ENCODE peak calls at places on chromosome 1, in five cellular contexts. Q is neural progenitor cell, U is HCT116, Y is GM23248, P is GM23338. W is an unnamed sample.

GRCh38 chr1:63983391-63984256 is 209.8 kb downstream of the ROR1 start:
- DNase-seq in U (no peak), Y (peak; percentile 23), Q (no peak), P (no peak), W (no peak)

GRCh38 chr1:81679972-81680371 is 120.8 kb upstream of the ADGRL2 start:
- DNase-seq in Y (peak; percentile 77), Q (peak; percentile 82), P (peak; percentile 4), U (no peak), W (peak; percentile 28)

GRCh38 chr1:109433322-109433721 is 7.1 kb upstream of the PSMA5 start:
- DNase-seq in P (no peak), Y (no peak), U (no peak), Q (no peak), W (no peak)

GRCh38 chr1:179177182-179177581 is 52.3 kb downstream of the ABL2 start:
- DNase-seq in P (peak; percentile 9), Q (no peak), Y (peak; percentile 79), U (no peak), W (no peak)

GRCh38 chr1:160552425-160552824 is 26.9 kb downstream of the CD84 start:
- DNase-seq in Q (no peak), U (no peak), P (no peak), Y (no peak), W (no peak)

GRCh38 chr1:56578963-56579875 is at the start of gene PLPP3:
- DNase-seq in U (peak; percentile 66), Y (peak; percentile 95), Q (peak; percentile 93), P (peak; percentile 90), W (peak; percentile 86)

GRCh38 chr1:154405762-154406571 is 824 bp downstream of the IL6R start:
- DNase-seq in Y (peak; percentile 96), Q (peak; percentile 59), U (no peak), P (peak; percentile 56), W (peak; percentile 86)

GRCh38 chr1:226640288-226640687 is 91.7 kb downstream of the STUM start:
- DNase-seq in Q (no peak), Y (no peak), U (no peak), P (no peak), W (no peak)

GRCh38 chr1:175471039-175471800 is 272.2 kb downstream of the TNR start:
- DNase-seq in P (no peak), U (no peak), Y (peak; percentile 79), Q (no peak), W (peak; percentile 34)

GRCh38 chr1:8708259-8708658 is 109.2 kb downstream of the RERE start:
- DNase-seq in P (no peak), Y (no peak), Q (no peak), U (no peak), W (no peak)
- H3K79me2 ChIP-seq in P (peaks cover 83% of the 10 kb centered on the region), Y (peaks cover 36% of the 10 kb centered on the region), Q (peaks cover 98% of the 10 kb centered on the region), U (no peaks in the 10 kb centered on the region), W (peaks cover 23% of the 10 kb centered on the region)

DNA sequence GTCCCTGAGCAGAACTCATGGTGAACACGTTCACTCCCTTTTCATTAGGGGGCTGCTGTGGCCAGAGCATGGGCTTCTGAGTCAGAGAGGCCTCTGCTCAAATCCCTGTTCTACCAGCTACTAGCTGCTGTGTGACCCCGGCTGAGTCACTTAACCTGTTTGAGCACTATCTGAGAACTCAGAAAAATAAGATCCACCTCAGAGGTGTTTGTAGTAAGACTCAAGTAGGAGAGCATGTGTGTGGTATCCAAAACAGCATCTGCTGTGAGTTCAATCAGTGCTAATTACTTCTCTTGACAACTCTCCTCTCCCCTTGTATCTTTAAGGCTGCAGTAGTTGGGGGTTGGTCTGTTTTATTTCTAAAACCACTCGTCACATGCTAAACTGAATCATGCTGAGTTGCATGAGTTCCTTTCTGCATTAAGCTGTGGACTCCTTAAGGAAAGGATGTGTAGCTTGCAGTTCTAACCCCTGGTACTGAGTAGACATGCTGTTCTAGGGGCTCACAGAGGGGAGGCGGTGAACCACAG is 39.7 kb upstream of the JUN start:
- DNase-seq in Y (peak; percentile 91), P (no peak), U (no peak), Q (no peak), W (peak; percentile 89)
- H3K27ac ChIP-seq in Y (peak overlapping the region; percentile 56), P (no peak overlapping the region), U (no peak overlapping the region), Q (no peak overlapping the region), W (peak overlapping the region; percentile 48)

GRCh38 chr1:15290382-15290781 is 43.4 kb downstream of the FHAD1 start:
- DNase-seq in U (no peak), Y (peak; percentile 79), Q (no peak), P (no peak), W (no peak)
- TF ChIP-seq EZH2phosphoT487 in U (no peak), Y (no peak), Q (no peak), P (no peak), W (no peak)

GRCh38 chr1:223847781-223848345 is 2.1 kb upstream of the TP53BP2 start:
- DNase-seq in Q (no peak), P (no peak), Y (no peak), U (no peak), W (no peak)

GRCh38 chr1:223844521-223844961 is 1.2 kb downstream of the TP53BP2 start:
- DNase-seq in Q (no peak), Y (peak; percentile 72), U (no peak), P (no peak), W (peak; percentile 36)

GRCh38 chr1:223844962-223845809 is 561 bp downstream of the TP53BP2 start:
- DNase-seq in Q (peak; percentile 76), Y (peak; percentile 82), U (no peak), P (peak; percentile 41), W (peak; percentile 55)

GRCh38 chr1:223846668-223847007 is 891 bp upstream of the TP53BP2 start:
- DNase-seq in Q (peak; percentile 43), Y (peak; percentile 69), U (no peak), P (peak; percentile 63), W (peak; percentile 30)

GRCh38 chr1:223845810-223846667 is at the start of gene TP53BP2:
- DNase-seq in P (peak; percentile 91), Q (peak; percentile 97), U (peak; percentile 73), Y (peak; percentile 94), W (peak; percentile 96)
- H3K79me2 ChIP-seq in P (peaks cover 42% of the 10 kb centered on the region), Q (peaks cover 45% of the 10 kb centered on the region), U (peaks cover 45% of the 10 kb centered on the region), Y (peaks cover 44% of the 10 kb centered on the region), W (peaks cover 52% of the 10 kb centered on the region)

DNA sequence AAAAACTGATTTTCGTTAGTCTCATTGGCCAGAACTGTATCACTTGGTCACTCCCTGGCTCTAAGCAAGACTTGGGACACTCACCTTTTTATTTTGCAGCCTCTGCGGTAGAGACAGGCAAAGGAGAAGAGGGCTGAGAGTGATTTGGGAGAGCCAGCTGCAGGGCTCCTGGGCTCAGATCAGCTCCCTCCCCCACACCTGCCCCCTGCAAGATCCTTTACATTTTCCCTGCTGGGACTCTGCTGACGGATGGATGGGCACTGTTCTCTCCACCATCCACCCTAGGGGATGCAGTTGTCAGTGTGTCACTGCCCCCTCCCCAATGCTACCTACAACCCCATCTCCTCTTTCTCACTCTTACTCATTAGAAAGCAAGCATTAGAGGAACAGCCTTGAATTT is 301.1 kb upstream of the KAZN start:
- DNase-seq in P (no peak), Q (no peak), U (no peak), Y (no peak), W (no peak)
- H3K27ac ChIP-seq in P (no peak overlapping the region), Q (no peak overlapping the region), U (no peak overlapping the region), Y (no peak overlapping the region), W (no peak overlapping the region)

GRCh38 chr1:163170975-163171676 is 31.6 kb downstream of the RGS5 start:
- DNase-seq in Y (peak; percentile 55), U (no peak), P (peak; percentile 15), Q (no peak), W (peak; percentile 64)
- TF ChIP-seq EZH2phosphoT487 in Y (no peak), U (no peak), P (no peak), Q (no peak), W (no peak)

GRCh38 chr1:87334351-87335174 is 5.9 kb downstream of the LMO4 start:
- DNase-seq in Q (peak; percentile 83), Y (peak; percentile 64), U (no peak), P (peak; percentile 78), W (peak; percentile 17)
- H3K79me2 ChIP-seq in Q (peaks cover 89% of the 10 kb centered on the region), Y (peaks cover 91% of the 10 kb centered on the region), U (peaks cover 36% of the 10 kb centered on the region), P (peaks cover 82% of the 10 kb centered on the region), W (peaks cover 79% of the 10 kb centered on the region)

GRCh38 chr1:54861070-54861761 is 25.8 kb downstream of the DHCR24 start:
- DNase-seq in Q (no peak), P (no peak), U (no peak), Y (no peak), W (peak; percentile 55)
- H3K27ac ChIP-seq in Q (no peak overlapping the region), P (no peak overlapping the region), U (no peak overlapping the region), Y (no peak overlapping the region), W (peak overlapping the region; percentile 49)